ENCODE peak calls at places on chromosomes 5 and 9, in ten cellular contexts. E, Y, S, X, O, V, J, U, W and L are unnamed samples.

GRCh38 chr9:8417341-8417740 is 617.8 kb upstream of the DMAC1 start:
- DNase-seq in E (no peak), Y (no peak), S (no peak), X (no peak), O (no peak), V (no peak), J (no peak), U (no peak), W (no peak), L (no peak)

GRCh38 chr9:17219261-17219660 is 84.4 kb downstream of the CNTLN start:
- DNase-seq in E (no peak), Y (no peak), S (no peak), X (no peak), O (no peak), V (no peak), J (no peak), U (no peak), W (no peak), L (no peak)

GRCh38 chr5:133831506-133832224 is 136.8 kb downstream of the C5orf15 start:
- DNase-seq in E (no peak), Y (no peak), S (no peak), X (no peak), O (no peak), V (no peak), J (no peak), U (no peak), W (no peak), L (no peak)

GRCh38 chr5:113122053-113122452 is 145.5 kb downstream of the DCP2 start:
- DNase-seq in E (no peak), Y (peak), S (no peak), X (no peak), O (no peak), V (no peak), J (no peak), U (no peak), W (no peak), L (no peak)

GRCh38 chr9:28073278-28073677 is 500.0 kb upstream of the C9orf72 start:
- DNase-seq in E (no peak), Y (no peak), S (peak), X (no peak), O (peak), V (peak), J (no peak), U (no peak), W (no peak), L (peak)

GRCh38 chr5:127406326-127407121 is 110.9 kb upstream of the PRRC1 start:
- DNase-seq in E (no peak), Y (no peak), S (no peak), X (no peak), O (no peak), V (no peak), J (no peak), U (no peak), W (no peak), L (no peak)

GRCh38 chr5:158519433-158520025 is 580.2 kb downstream of the EBF1 start:
- DNase-seq in E (no peak), Y (peak), S (no peak), X (no peak), O (no peak), V (no peak), J (no peak), U (no peak), W (no peak), L (no peak)

GRCh38 chr9:134593286-134593685 is 48.3 kb upstream of the COL5A1 start:
- DNase-seq in E (no peak), Y (no peak), S (no peak), X (no peak), O (no peak), V (no peak), J (no peak), U (no peak), W (no peak), L (no peak)

GRCh38 chr5:59173568-59173967 is 590.7 kb downstream of the RAB3C start:
- DNase-seq in E (no peak), Y (no peak), S (no peak), X (no peak), O (peak), V (no peak), J (no peak), U (no peak), W (no peak), L (no peak)